ENCODE peak calls at places on chromosomes 2 and 18, in four cellular contexts. One of them, this sample, is unnamed.

GRCh38 chr18:79589601-79590091 is 90.0 kb upstream of the CTDP1 start:
- DNase-seq in HepG2: no peak
- DNase-seq in GM12878: no peak
- DNase-seq in K562: no peak
- DNase-seq in this sample: no peak

GRCh38 chr2:61065706-61066688 is at the start of gene SANBR:
- DNase-seq in HepG2: peak; percentile 78
- DNase-seq in K562: peak; percentile 90
- DNase-seq in GM12878: peak; percentile 34
- DNase-seq in this sample: peak; percentile 93

GRCh38 chr2:241551998-241552737 is 6.4 kb upstream of the BOK start:
- DNase-seq in HepG2: no peak
- DNase-seq in GM12878: no peak
- DNase-seq in K562: no peak
- DNase-seq in this sample: no peak

GRCh38 chr18:24094561-24094960 is 44.3 kb upstream of the CABYR start:
- DNase-seq in K562: no peak
- DNase-seq in HepG2: no peak
- DNase-seq in GM12878: no peak
- DNase-seq in this sample: no peak

GRCh38 chr18:48792611-48793368 is 158.0 kb downstream of the SMAD7 start:
- DNase-seq in GM12878: no peak
- DNase-seq in K562: no peak
- DNase-seq in HepG2: no peak
- DNase-seq in this sample: no peak

GRCh38 chr2:230128943-230129342 is 60.2 kb upstream of the SLC16A14 start:
- DNase-seq in GM12878: no peak
- DNase-seq in K562: no peak
- DNase-seq in HepG2: no peak
- DNase-seq in this sample: no peak

GRCh38 chr2:101737478-101738240 is 40.2 kb downstream of the MAP4K4 start:
- DNase-seq in GM12878: no peak
- DNase-seq in K562: no peak
- DNase-seq in HepG2: no peak
- DNase-seq in this sample: no peak

GRCh38 chr2:148643998-148644884 is at the start of gene EPC2:
- DNase-seq in GM12878: peak; percentile 56
- DNase-seq in HepG2: peak; percentile 68
- DNase-seq in K562: peak; percentile 96
- DNase-seq in this sample: peak; percentile 82

GRCh38 chr2:175080479-175080878 is 75.3 kb upstream of the CHN1 start:
- DNase-seq in HepG2: no peak
- DNase-seq in GM12878: no peak
- DNase-seq in K562: no peak
- DNase-seq in this sample: peak; percentile 68

GRCh38 chr2:216863946-216864345 is 4.1 kb upstream of the TNP1 start:
- DNase-seq in K562: no peak
- DNase-seq in HepG2: no peak
- DNase-seq in GM12878: no peak
- DNase-seq in this sample: no peak

GRCh38 chr2:77013457-77013856 is 508.7 kb downstream of the LRRTM4 start:
- DNase-seq in GM12878: no peak
- DNase-seq in HepG2: no peak
- DNase-seq in K562: no peak
- DNase-seq in this sample: no peak

GRCh38 chr2:70946832-70947442 is 11.2 kb downstream of the ATP6V1B1 start:
- DNase-seq in K562: peak; percentile 73
- DNase-seq in GM12878: no peak
- DNase-seq in HepG2: peak; percentile 67
- DNase-seq in this sample: peak; percentile 55

GRCh38 chr2:164620873-164621760 is at the start of gene GRB14:
- DNase-seq in GM12878: no peak
- DNase-seq in K562: no peak
- DNase-seq in HepG2: peak; percentile 32
- DNase-seq in this sample: peak; percentile 70

GRCh38 chr18:8726963-8727730 is 21.8 kb downstream of the MTCL1 start:
- DNase-seq in HepG2: no peak
- DNase-seq in GM12878: no peak
- DNase-seq in K562: no peak
- DNase-seq in this sample: no peak

GRCh38 chr2:209977386-209978239 is 24.8 kb upstream of the RPE start:
- DNase-seq in GM12878: peak; percentile 21
- DNase-seq in HepG2: peak; percentile 39
- DNase-seq in K562: peak; percentile 34
- DNase-seq in this sample: no peak

GRCh38 chr2:25043241-25043867 is 1.5 kb downstream of the EFR3B start:
- DNase-seq in HepG2: no peak
- DNase-seq in GM12878: no peak
- DNase-seq in K562: no peak
- DNase-seq in this sample: peak; percentile 40

GRCh38 chr18:52339891-52340371 is at the start of gene DCC:
- DNase-seq in K562: peak; percentile 0
- DNase-seq in HepG2: peak; percentile 2
- DNase-seq in GM12878: no peak
- DNase-seq in this sample: peak; percentile 11

GRCh38 chr18:52343731-52344340 is 3.8 kb downstream of the DCC start:
- DNase-seq in HepG2: no peak
- DNase-seq in K562: no peak
- DNase-seq in GM12878: no peak
- DNase-seq in this sample: no peak

GRCh38 chr18:52343138-52343537 is 3.1 kb downstream of the DCC start:
- DNase-seq in HepG2: no peak
- DNase-seq in GM12878: no peak
- DNase-seq in K562: no peak
- DNase-seq in this sample: no peak

GRCh38 chr18:52341617-52342381 is 1.8 kb downstream of the DCC start:
- DNase-seq in GM12878: no peak
- DNase-seq in K562: no peak
- DNase-seq in HepG2: no peak
- DNase-seq in this sample: no peak

GRCh38 chr18:52340466-52341378 is 725 bp downstream of the DCC start:
- DNase-seq in K562: no peak
- DNase-seq in GM12878: no peak
- DNase-seq in HepG2: no peak
- DNase-seq in this sample: no peak
- TF ChIP-seq FOXK2 in K562: no peak
- TF ChIP-seq FOXK2 in GM12878: no peak
- TF ChIP-seq FOXK2 in HepG2: no peak
- TF ChIP-seq FOXK2 in this sample: no peak

GRCh38 chr18:74796928-74797576 is 199.4 kb downstream of the ZNF407 start:
- DNase-seq in GM12878: peak; percentile 40
- DNase-seq in HepG2: peak; percentile 24
- DNase-seq in K562: peak; percentile 53
- DNase-seq in this sample: no peak
- TF ChIP-seq FOXK2 in GM12878: no peak
- TF ChIP-seq FOXK2 in HepG2: no peak
- TF ChIP-seq FOXK2 in K562: no peak
- TF ChIP-seq FOXK2 in this sample: no peak

GRCh38 chr2:20419752-20420151 is 27.1 kb upstream of the RHOB start:
- DNase-seq in HepG2: no peak
- DNase-seq in K562: no peak
- DNase-seq in GM12878: no peak
- DNase-seq in this sample: no peak

GRCh38 chr2:20421988-20422678 is 24.7 kb upstream of the RHOB start:
- DNase-seq in K562: no peak
- DNase-seq in HepG2: no peak
- DNase-seq in GM12878: no peak
- DNase-seq in this sample: no peak

GRCh38 chr2:20422679-20423271 is 24.1 kb upstream of the RHOB start:
- DNase-seq in GM12878: no peak
- DNase-seq in K562: peak; percentile 44
- DNase-seq in HepG2: peak; percentile 53
- DNase-seq in this sample: peak; percentile 17

GRCh38 chr2:20423376-20423775 is 23.5 kb upstream of the RHOB start:
- DNase-seq in K562: no peak
- DNase-seq in HepG2: no peak
- DNase-seq in GM12878: no peak
- DNase-seq in this sample: no peak

GRCh38 chr2:20421336-20421987 is 25.4 kb upstream of the RHOB start:
- DNase-seq in HepG2: no peak
- DNase-seq in K562: no peak
- DNase-seq in GM12878: no peak
- DNase-seq in this sample: no peak
- TF ChIP-seq FOXK2 in HepG2: no peak
- TF ChIP-seq FOXK2 in K562: no peak
- TF ChIP-seq FOXK2 in GM12878: no peak
- TF ChIP-seq FOXK2 in this sample: no peak

DNA sequence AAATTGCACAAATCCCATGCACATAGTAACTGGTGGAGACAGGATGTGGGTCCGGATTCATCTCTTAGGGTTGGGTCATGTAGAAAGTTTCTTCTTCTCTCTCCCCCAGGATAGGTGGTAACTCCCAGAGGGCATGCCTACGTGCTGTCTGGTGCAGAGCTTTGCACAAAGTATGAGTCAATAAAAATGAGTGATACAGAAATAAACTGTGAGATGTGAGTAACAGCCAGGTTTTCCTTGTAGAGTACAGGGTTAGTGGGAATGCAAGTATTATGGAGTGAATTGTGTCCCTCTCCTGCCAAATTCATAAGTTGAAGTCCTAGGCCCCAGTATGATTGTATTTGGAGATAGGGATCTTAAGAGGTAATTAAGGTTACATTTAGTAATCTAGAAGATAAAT is 289.4 kb downstream of the ALK start:
- DNase-seq in GM12878: no peak
- DNase-seq in HepG2: no peak
- DNase-seq in K562: no peak
- DNase-seq in this sample: no peak
- TF ChIP-seq FOXK2 in GM12878: no peak
- TF ChIP-seq FOXK2 in HepG2: no peak
- TF ChIP-seq FOXK2 in K562: no peak
- TF ChIP-seq FOXK2 in this sample: no peak

DNA sequence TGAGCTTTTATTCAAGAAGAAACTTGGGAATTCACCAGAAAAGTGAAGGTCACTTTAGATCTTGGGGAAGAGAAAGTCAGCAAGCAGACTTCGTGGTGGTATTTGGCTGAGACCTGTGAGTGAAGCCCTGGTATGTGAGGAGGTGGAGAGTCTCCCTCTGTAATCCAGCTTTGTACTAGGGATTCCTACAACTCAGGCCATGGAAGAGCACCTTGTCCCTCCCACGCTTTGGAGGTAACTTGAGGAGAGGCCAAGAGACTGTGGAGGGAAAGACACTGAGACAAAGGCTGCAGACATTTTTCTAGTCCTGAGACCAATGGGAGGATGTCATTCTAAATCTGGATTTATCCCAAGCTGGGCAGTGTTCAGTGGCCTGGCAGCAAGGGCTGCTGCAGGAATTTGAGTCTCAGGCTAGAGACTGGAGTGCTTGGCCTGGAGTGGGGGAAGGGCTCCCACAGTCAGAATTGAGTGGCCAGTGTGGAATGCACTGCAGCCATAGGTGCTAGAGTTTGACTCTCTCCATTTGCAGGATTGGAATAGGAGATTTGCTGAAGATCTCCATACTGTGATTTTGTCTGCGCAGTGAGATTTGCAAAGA is 219.0 kb downstream of the ACTR3 start:
- DNase-seq in GM12878: no peak
- DNase-seq in K562: no peak
- DNase-seq in HepG2: no peak
- DNase-seq in this sample: no peak
- TF ChIP-seq FOXK2 in GM12878: no peak
- TF ChIP-seq FOXK2 in K562: no peak
- TF ChIP-seq FOXK2 in HepG2: no peak
- TF ChIP-seq FOXK2 in this sample: no peak

DNA sequence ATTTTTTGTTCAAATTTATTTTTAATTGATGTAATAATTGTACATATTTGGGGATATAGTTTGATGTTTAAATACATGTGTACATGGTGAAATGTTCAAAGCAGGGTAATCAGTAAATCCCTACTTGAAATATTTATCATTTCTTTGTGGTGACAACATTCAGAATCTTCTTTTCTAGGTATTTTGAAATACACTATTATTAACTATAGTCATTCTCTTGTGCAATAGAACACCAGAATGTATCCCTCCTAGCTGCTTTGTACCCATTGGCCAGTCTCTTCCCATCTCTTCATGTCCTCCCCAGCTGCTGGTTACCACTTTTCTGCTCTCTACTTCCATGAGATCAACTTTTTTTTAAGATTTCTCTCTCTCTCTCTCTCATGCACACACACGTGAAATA is 126.5 kb downstream of the ZNF407 start:
- DNase-seq in K562: no peak
- DNase-seq in GM12878: no peak
- DNase-seq in HepG2: no peak
- DNase-seq in this sample: no peak
- TF ChIP-seq FOXK2 in K562: no peak
- TF ChIP-seq FOXK2 in GM12878: no peak
- TF ChIP-seq FOXK2 in HepG2: no peak
- TF ChIP-seq FOXK2 in this sample: no peak

GRCh38 chr2:140185076-140185475 is 1404.9 kb upstream of the NXPH2 start:
- DNase-seq in HepG2: no peak
- DNase-seq in K562: no peak
- DNase-seq in GM12878: no peak
- DNase-seq in this sample: no peak
- TF ChIP-seq FOXK2 in HepG2: no peak
- TF ChIP-seq FOXK2 in K562: no peak
- TF ChIP-seq FOXK2 in GM12878: no peak
- TF ChIP-seq FOXK2 in this sample: no peak

DNA sequence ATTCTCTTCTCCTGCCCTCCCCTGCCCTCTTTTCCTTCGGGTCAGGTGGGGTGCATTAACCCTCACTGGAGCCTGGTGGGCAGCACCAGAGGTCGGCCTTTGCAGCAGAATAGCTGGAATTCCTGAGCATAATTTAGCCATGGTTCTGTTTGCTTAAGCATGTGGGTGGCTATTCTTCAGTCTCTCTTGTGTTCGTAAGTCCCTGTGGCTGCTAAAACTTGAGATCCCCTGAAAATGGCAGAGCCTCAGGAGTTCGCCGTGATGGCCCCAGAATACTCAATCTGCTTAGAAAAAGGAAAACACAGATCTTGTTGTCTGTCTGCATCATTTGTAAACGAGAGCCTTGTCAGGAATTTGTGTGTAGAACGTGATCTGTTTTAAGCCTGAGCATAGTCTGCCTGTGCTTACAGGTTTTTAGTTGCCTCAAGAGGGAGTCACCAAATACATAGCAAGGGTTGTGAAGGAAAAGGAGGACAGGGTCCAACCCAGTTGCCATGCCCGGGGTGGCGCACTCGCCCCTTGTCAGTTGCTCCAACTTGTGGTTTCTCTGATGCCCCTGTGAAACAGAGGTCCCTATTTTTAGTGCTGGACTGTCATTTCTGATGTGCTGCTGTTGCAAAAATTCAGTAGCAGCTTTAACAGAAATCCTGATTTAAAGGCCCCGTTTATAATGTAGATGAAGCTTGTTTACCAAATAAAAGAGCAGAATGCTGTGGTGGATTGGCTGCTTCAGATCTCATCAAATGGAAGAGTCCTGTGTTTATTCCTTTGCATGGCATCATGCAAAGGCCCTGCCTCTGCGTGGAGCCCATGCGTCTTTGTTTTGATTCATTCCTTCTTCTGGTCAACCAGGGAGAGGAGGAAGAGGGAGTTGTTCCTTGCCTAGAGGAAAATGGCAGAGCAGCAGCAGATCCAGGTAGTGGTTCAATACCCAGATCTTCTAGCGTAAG is 74.8 kb downstream of the WDSUB1 start:
- DNase-seq in GM12878: no peak
- DNase-seq in K562: no peak
- DNase-seq in HepG2: peak; percentile 67
- DNase-seq in this sample: no peak
- TF ChIP-seq FOXK2 in GM12878: no peak
- TF ChIP-seq FOXK2 in K562: no peak
- TF ChIP-seq FOXK2 in HepG2: no peak
- TF ChIP-seq FOXK2 in this sample: no peak